ENCODE peak calls at places on chromosomes 7 and 10, in four cellular contexts. M, A, P and E are unnamed samples.

GRCh38 chr10:92569071-92569470 is 4.8 kb downstream of the IDE start:
- DNase-seq in M (no peak), A (no peak), P (no peak), E (no peak)

GRCh38 chr10:75613685-75614587 is 182.5 kb downstream of the LRMDA start:
- DNase-seq in A (no peak), M (no peak), P (no peak), E (no peak)

GRCh38 chr7:96136600-96137239 is 185.2 kb downstream of the SLC25A13 start:
- DNase-seq in M (no peak), P (no peak), A (no peak), E (no peak)

GRCh38 chr7:22723642-22724041 is 3.4 kb upstream of the IL6 start:
- DNase-seq in P (no peak), M (no peak), A (no peak), E (no peak)

GRCh38 chr10:111030042-111030750 is 46.6 kb upstream of the ADRA2A start:
- DNase-seq in A (no peak), P (no peak), M (no peak), E (no peak)

GRCh38 chr7:41476117-41476803 is 226.6 kb downstream of the INHBA start:
- DNase-seq in M (no peak), P (no peak), A (no peak), E (no peak)

GRCh38 chr7:102220929-102221850 is 65.5 kb upstream of the SH2B2 start:
- DNase-seq in P (no peak), A (peak; percentile 1), M (no peak), E (no peak)

GRCh38 chr7:157853789-157854065 is 516.9 kb downstream of the DNAJB6 start:
- DNase-seq in P (no peak), A (no peak), M (no peak), E (no peak)

GRCh38 chr7:14191686-14192098 is 202.2 kb upstream of the ETV1 start:
- DNase-seq in P (no peak), M (no peak), A (no peak), E (no peak)

GRCh38 chr7:110591341-110591740 is 499.6 kb upstream of the LRRN3 start:
- DNase-seq in P (no peak), A (no peak), M (no peak), E (no peak)

GRCh38 chr7:1531263-1531978 is 919 bp downstream of the MAFK start:
- DNase-seq in M (peak; percentile 67), P (peak; percentile 62), A (no peak), E (no peak)

GRCh38 chr7:1531979-1532455 is 1.5 kb downstream of the MAFK start:
- DNase-seq in P (no peak), M (no peak), A (no peak), E (no peak)

GRCh38 chr7:1529383-1530116 is 952 bp upstream of the MAFK start:
- DNase-seq in M (no peak), A (no peak), P (no peak), E (no peak)

GRCh38 chr7:1532456-1533254 is 2.2 kb downstream of the MAFK start:
- DNase-seq in A (peak; percentile 71), P (peak; percentile 70), M (peak; percentile 95), E (no peak)

GRCh38 chr7:1530946-1531262 is 402 bp downstream of the MAFK start:
- DNase-seq in A (no peak), P (no peak), M (no peak), E (no peak)
- H3K4me3 ChIP-seq in A (peak overlapping the region; percentile 54), P (no peak overlapping the region), M (peak overlapping the region; percentile 70), E (peak overlapping the region; percentile 81)

GRCh38 chr7:134483296-134483695 is 24.4 kb upstream of the AKR1B1 start:
- DNase-seq in P (no peak), M (no peak), A (no peak), E (no peak)

GRCh38 chr7:134481167-134481566 is 22.3 kb upstream of the AKR1B1 start:
- DNase-seq in A (no peak), P (no peak), M (no peak), E (no peak)

GRCh38 chr7:134480730-134481129 is 21.8 kb upstream of the AKR1B1 start:
- DNase-seq in M (peak; percentile 39), A (no peak), P (no peak), E (no peak)

GRCh38 chr7:134482858-134483257 is 24.0 kb upstream of the AKR1B1 start:
- DNase-seq in P (no peak), A (no peak), M (no peak), E (no peak)

DNA sequence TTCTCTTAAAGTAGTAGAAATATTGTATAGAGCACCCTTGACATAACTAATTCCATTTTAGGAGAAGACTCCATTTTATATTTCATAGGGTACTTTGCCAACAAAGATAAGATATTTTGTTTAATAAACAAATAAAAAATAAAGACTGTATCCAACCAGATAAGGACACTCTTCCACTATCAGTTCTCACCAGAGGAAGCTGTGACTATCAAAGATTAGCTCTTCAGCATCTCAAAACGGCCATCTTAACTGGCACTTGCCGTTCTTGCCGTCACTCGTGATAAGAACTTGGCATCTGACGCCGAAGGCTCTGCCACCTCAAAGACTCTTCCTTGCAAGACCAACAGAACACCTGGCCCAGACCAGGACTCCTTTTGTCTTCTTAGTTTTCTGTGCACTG is 26.3 kb upstream of the AKR1B1 start:
- DNase-seq in M (no peak), P (no peak), A (no peak), E (no peak)
- H3K4me3 ChIP-seq in M (no peak overlapping the region), P (no peak overlapping the region), A (no peak overlapping the region), E (no peak overlapping the region)

GRCh38 chr7:46532571-46532970 is 611.5 kb upstream of the IGFBP3 start:
- DNase-seq in A (no peak), M (no peak), P (no peak), E (no peak)
- H3K4me3 ChIP-seq in A (no peak overlapping the region), M (no peak overlapping the region), P (no peak overlapping the region), E (no peak overlapping the region)

GRCh38 chr10:22317771-22318565 is 1.8 kb downstream of the COMMD3 start:
- DNase-seq in P (no peak), M (no peak), A (no peak), E (no peak)
- H3K4me3 ChIP-seq in P (no peak overlapping the region), M (no peak overlapping the region), A (no peak overlapping the region), E (peak overlapping the region; percentile 26)

DNA sequence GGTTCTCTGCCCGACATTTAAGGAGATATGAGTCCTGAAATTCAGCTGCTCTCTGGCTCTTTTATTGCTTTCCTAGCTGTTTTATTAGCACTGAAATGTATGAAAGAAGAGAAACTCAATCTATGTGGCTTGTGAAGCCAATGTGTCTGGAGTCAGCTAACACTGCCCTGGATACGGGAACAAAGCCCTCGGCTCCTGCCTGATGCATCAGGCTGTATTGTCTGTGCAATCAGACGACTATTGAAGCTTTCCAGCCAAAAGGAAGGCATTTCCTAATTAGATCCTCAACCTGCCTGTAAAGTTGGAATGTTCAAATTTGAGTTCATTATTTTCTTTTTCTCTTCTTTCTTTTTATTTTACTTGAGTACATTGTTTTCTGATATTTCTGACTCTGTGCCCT is 22.0 kb upstream of the TM9SF3 start:
- DNase-seq in A (no peak), P (no peak), M (no peak), E (no peak)
- H3K4me3 ChIP-seq in A (no peak overlapping the region), P (no peak overlapping the region), M (no peak overlapping the region), E (no peak overlapping the region)

GRCh38 chr10:5447611-5448071 is 35.3 kb downstream of the NET1 start:
- DNase-seq in P (peak; percentile 75), M (peak; percentile 7), A (no peak), E (peak; percentile 67)

GRCh38 chr10:5447071-5447470 is 34.7 kb downstream of the NET1 start:
- DNase-seq in P (peak; percentile 12), A (no peak), M (no peak), E (no peak)

GRCh38 chr10:5445006-5445405 is 32.6 kb downstream of the NET1 start:
- DNase-seq in A (no peak), P (no peak), M (no peak), E (no peak)

GRCh38 chr10:5448333-5449048 is 36.1 kb downstream of the NET1 start:
- DNase-seq in M (no peak), A (no peak), P (no peak), E (no peak)

GRCh38 chr10:5446390-5446926 is 34.1 kb downstream of the NET1 start:
- DNase-seq in A (peak; percentile 69), M (peak; percentile 86), P (peak; percentile 88), E (no peak)
- H3K4me3 ChIP-seq in A (peak overlapping the region; percentile 87), M (peak overlapping the region; percentile 69), P (peak overlapping the region; percentile 79), E (no peak overlapping the region)

GRCh38 chr10:132409667-132410028 is 12.6 kb downstream of the PWWP2B start:
- DNase-seq in A (no peak), M (no peak), P (no peak), E (no peak)

GRCh38 chr10:132407846-132408278 is 10.9 kb downstream of the PWWP2B start:
- DNase-seq in M (peak; percentile 28), P (no peak), A (no peak), E (no peak)

GRCh38 chr10:132408823-132409666 is 12.0 kb downstream of the PWWP2B start:
- DNase-seq in M (no peak), P (no peak), A (no peak), E (no peak)

GRCh38 chr10:132407243-132407746 is 10.3 kb downstream of the PWWP2B start:
- DNase-seq in P (no peak), A (no peak), M (no peak), E (no peak)

DNA sequence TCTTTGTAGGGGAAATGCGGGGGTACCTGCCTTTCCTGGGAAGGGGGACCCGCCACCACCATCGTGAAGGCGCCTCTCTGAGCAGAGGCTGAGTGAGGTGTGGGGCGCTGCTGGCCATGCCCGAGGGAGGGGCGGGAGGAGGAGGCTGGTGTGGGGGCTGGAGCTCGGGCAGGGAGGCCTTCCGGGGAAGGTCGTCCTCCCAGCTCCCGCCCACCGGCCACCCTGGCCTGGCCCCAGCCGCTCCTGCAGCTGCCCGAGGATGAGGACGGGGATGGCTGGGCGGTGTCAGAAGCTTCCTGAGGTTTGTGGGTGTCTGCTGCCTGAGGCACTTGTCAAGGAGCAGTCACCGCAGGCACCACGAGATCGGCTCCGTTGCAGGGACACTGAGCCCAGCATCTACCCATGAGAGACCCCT is 11.4 kb downstream of the PWWP2B start:
- DNase-seq in P (no peak), M (peak; percentile 39), A (no peak), E (no peak)
- H3K4me3 ChIP-seq in P (no peak overlapping the region), M (no peak overlapping the region), A (no peak overlapping the region), E (no peak overlapping the region)

GRCh38 chr10:31702005-31702404 is 226.6 kb downstream of the ARHGAP12 start:
- DNase-seq in M (peak; percentile 13), P (no peak), A (no peak), E (no peak)
- H3K4me3 ChIP-seq in M (no peak overlapping the region), P (no peak overlapping the region), A (no peak overlapping the region), E (no peak overlapping the region)

GRCh38 chr10:112957589-112958202 is 7.6 kb downstream of the TCF7L2 start:
- DNase-seq in A (no peak), P (no peak), M (no peak), E (no peak)
- H3K4me3 ChIP-seq in A (no peak overlapping the region), P (no peak overlapping the region), M (no peak overlapping the region), E (no peak overlapping the region)